ENCODE peak calls at places on chromosomes 11 and 22, in ten cellular contexts. L, R, J, D, Z, P, M, C, I and H are unnamed samples.

GRCh38 chr11:12284321-12285050 is 92.9 kb upstream of the PARVA start:
- DNase-seq in L (no peak), R (no peak), J (no peak), D (no peak), Z (no peak), P (no peak), M (peak; percentile 73), C (no peak), I (no peak), H (no peak)

GRCh38 chr22:24233235-24233634 is 11.6 kb downstream of the GGT5 start:
- DNase-seq in L (no peak), R (no peak), J (peak; percentile 46), D (no peak), Z (no peak), P (no peak), M (no peak), C (no peak), I (no peak), H (no peak)

GRCh38 chr11:33015621-33016551 is at the start of gene DEPDC7:
- DNase-seq in L (peak; percentile 49), R (no peak), J (peak; percentile 92), D (peak; percentile 94), Z (peak; percentile 87), P (no peak), M (peak; percentile 88), C (peak; percentile 84), I (peak; percentile 78), H (peak; percentile 97)

GRCh38 chr11:113506461-113506860 is 31.3 kb upstream of the DRD2 start:
- DNase-seq in L (no peak), R (no peak), J (no peak), D (no peak), Z (no peak), P (no peak), M (no peak), C (no peak), I (no peak), H (no peak)

GRCh38 chr11:108494182-108494581 is 4.0 kb downstream of the POGLUT3 start:
- DNase-seq in L (no peak), R (no peak), J (no peak), D (no peak), Z (no peak), P (no peak), M (peak; percentile 4), C (no peak), I (no peak), H (no peak)

GRCh38 chr11:76232026-76232665 is 25.8 kb upstream of the WNT11 start:
- DNase-seq in L (no peak), R (peak; percentile 83), J (peak; percentile 19), D (no peak), Z (no peak), P (no peak), M (no peak), C (no peak), I (no peak), H (no peak)

GRCh38 chr22:28718044-28718443 is 23.6 kb downstream of the CHEK2 start:
- DNase-seq in L (no peak), R (no peak), J (no peak), D (no peak), Z (no peak), P (no peak), M (no peak), C (no peak), I (no peak), H (no peak)

GRCh38 chr11:82494988-82495432 is 238.7 kb downstream of the FAM181B start:
- DNase-seq in L (no peak), R (peak; percentile 56), J (no peak), D (peak; percentile 16), Z (peak; percentile 26), P (peak; percentile 46), M (no peak), C (no peak), I (peak; percentile 4), H (peak; percentile 55)

GRCh38 chr11:10486161-10486840 is 31.2 kb downstream of the AMPD3 start:
- DNase-seq in L (no peak), R (no peak), J (no peak), D (no peak), Z (no peak), P (no peak), M (no peak), C (no peak), I (no peak), H (no peak)

GRCh38 chr11:289145-289705 is 299 bp downstream of the PGGHG start:
- DNase-seq in L (no peak), R (no peak), J (no peak), D (peak; percentile 23), Z (no peak), P (no peak), M (no peak), C (no peak), I (no peak), H (no peak)

GRCh38 chr11:115656684-115657083 is 152.5 kb upstream of the CADM1 start:
- DNase-seq in L (no peak), R (no peak), J (no peak), D (no peak), Z (no peak), P (no peak), M (no peak), C (no peak), I (no peak), H (no peak)

GRCh38 chr22:25081409-25081824 is 118.2 kb upstream of the CRYBB3 start:
- DNase-seq in L (peak; percentile 17), R (peak; percentile 52), J (no peak), D (peak; percentile 46), Z (no peak), P (peak; percentile 33), M (peak; percentile 14), C (peak; percentile 41), I (peak; percentile 14), H (peak; percentile 80)

GRCh38 chr11:6812391-6813005 is 13.0 kb upstream of the OR6A2 start:
- DNase-seq in L (no peak), R (peak; percentile 65), J (no peak), D (no peak), Z (peak; percentile 49), P (peak; percentile 66), M (peak; percentile 32), C (no peak), I (peak; percentile 28), H (peak; percentile 74)

GRCh38 chr11:1131033-1131911 is 26.5 kb upstream of the MUC5AC start:
- DNase-seq in L (no peak), R (no peak), J (peak; percentile 37), D (no peak), Z (no peak), P (no peak), M (no peak), C (no peak), I (no peak), H (peak; percentile 50)

GRCh38 chr11:111944651-111945051 is 7.5 kb downstream of the DIXDC1 start:
- DNase-seq in L (no peak), R (no peak), J (no peak), D (no peak), Z (no peak), P (peak; percentile 47), M (peak; percentile 88), C (no peak), I (peak; percentile 88), H (no peak)

GRCh38 chr11:44868021-44868420 is 82.7 kb downstream of the TP53I11 start:
- DNase-seq in L (no peak), R (no peak), J (no peak), D (no peak), Z (no peak), P (no peak), M (no peak), C (no peak), I (no peak), H (no peak)

GRCh38 chr11:58334708-58335107 is 24.2 kb downstream of the OR5B17 start:
- DNase-seq in L (no peak), R (no peak), J (no peak), D (no peak), Z (no peak), P (peak; percentile 97), M (peak; percentile 56), C (no peak), I (peak; percentile 83), H (no peak)

GRCh38 chr11:116853461-116854073 is 16.1 kb upstream of the APOA1 start:
- DNase-seq in L (peak; percentile 13), R (peak; percentile 93), J (no peak), D (peak; percentile 30), Z (no peak), P (peak; percentile 99), M (peak; percentile 90), C (no peak), I (peak; percentile 96), H (no peak)

GRCh38 chr11:2193099-2193886 is 21.7 kb upstream of the TH start:
- DNase-seq in L (no peak), R (no peak), J (no peak), D (no peak), Z (peak; percentile 48), P (no peak), M (no peak), C (no peak), I (no peak), H (no peak)

GRCh38 chr11:15745266-15745665 is 611.1 kb downstream of the SOX6 start:
- DNase-seq in L (no peak), R (no peak), J (no peak), D (no peak), Z (no peak), P (peak; percentile 8), M (no peak), C (no peak), I (peak; percentile 54), H (no peak)
- TF ChIP-seq CTCF in L (no peak), R (no peak), J (no peak), D (no peak), Z (no peak), P (no peak), M (no peak), C (no peak), I (no peak), H (no peak)

DNA sequence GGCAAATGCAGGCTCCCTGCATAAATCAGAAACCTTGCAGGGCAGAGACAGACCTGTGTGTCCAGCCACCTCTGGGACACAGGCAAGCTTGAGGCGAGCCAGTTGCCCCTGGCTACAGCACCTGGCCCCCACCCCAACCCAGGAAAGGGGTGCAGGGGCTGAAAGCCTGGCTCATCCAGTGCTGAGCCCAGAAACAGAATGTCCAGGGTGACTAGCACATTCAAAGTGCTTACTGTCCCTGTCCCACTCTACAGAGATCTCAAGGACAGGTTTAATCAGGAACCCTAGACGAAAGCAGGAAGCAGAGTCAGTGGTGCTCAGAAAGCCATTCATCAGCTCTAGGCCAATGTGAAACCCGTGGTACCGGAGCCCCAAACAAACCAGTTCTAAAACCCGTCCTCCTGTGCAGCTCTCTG is 31.9 kb downstream of the PLEKHA7 start:
- DNase-seq in L (no peak), R (peak; percentile 62), J (no peak), D (peak; percentile 74), Z (no peak), P (no peak), M (no peak), C (no peak), I (no peak), H (no peak)
- H3K4me1 ChIP-seq in L (peaks cover 15% of the 10 kb centered on the region), R (peaks cover 51% of the 10 kb centered on the region), J (peaks cover 13% of the 10 kb centered on the region), D (peaks cover 88% of the 10 kb centered on the region), Z (peaks cover 26% of the 10 kb centered on the region), P (peaks cover 19% of the 10 kb centered on the region), M (no peaks in the 10 kb centered on the region), C (peaks cover 33% of the 10 kb centered on the region), I (peaks cover 16% of the 10 kb centered on the region), H (peaks cover 17% of the 10 kb centered on the region)

GRCh38 chr11:133064152-133064877 is 468.0 kb downstream of the OPCML start:
- DNase-seq in L (no peak), R (peak; percentile 37), J (peak; percentile 83), D (peak; percentile 70), Z (peak; percentile 90), P (no peak), M (peak; percentile 74), C (peak; percentile 43), I (peak; percentile 30), H (peak; percentile 96)
- TF ChIP-seq CTCF in L (no peak), R (peak; percentile 40), J (peak; percentile 70), D (peak; percentile 54), Z (peak; percentile 71), P (peak; percentile 9), M (peak; percentile 61), C (peak; percentile 35), I (peak; percentile 58), H (peak; percentile 99)

GRCh38 chr11:65315204-65315865 is 669 bp downstream of the CDC42EP2 start:
- DNase-seq in L (peak; percentile 56), R (peak; percentile 73), J (peak; percentile 93), D (peak; percentile 70), Z (peak; percentile 92), P (peak; percentile 82), M (peak; percentile 78), C (peak; percentile 59), I (peak; percentile 68), H (peak; percentile 98)
- H3K4me1 ChIP-seq in L (peaks cover 15% of the 10 kb centered on the region), R (no peaks in the 10 kb centered on the region), J (peaks cover 35% of the 10 kb centered on the region), D (peaks cover 41% of the 10 kb centered on the region), Z (peaks cover 9% of the 10 kb centered on the region), P (peaks cover 36% of the 10 kb centered on the region), M (peaks cover 24% of the 10 kb centered on the region), C (peaks cover 36% of the 10 kb centered on the region), I (peaks cover 13% of the 10 kb centered on the region), H (peaks cover 9% of the 10 kb centered on the region)